ENCODE peak calls at places on chromosomes 13 and 19, in six cellular contexts. R is heart left ventricle; V is GM12865; C is CD8-positive, alpha-beta T cell; G is pancreas; Y is brain microvascular endothelial cell. Q is an unnamed sample.

GRCh38 chr19:5145521-5146511 is 176.9 kb downstream of the KDM4B start:
- DNase-seq in R (no peak), V (no peak), C (no peak), G (no peak), Y (no peak), Q (no peak)

GRCh38 chr13:46995874-46996273 is 99.0 kb upstream of the HTR2A start:
- DNase-seq in R (no peak), V (peak), C (no peak), G (no peak), Y (no peak), Q (no peak)

GRCh38 chr13:23969672-23970071 is 72.4 kb upstream of the C1QTNF9B start:
- DNase-seq in R (no peak), V (no peak), C (no peak), G (no peak), Y (peak), Q (no peak)

GRCh38 chr13:99585609-99586008 is 84.3 kb downstream of the TM9SF2 start:
- DNase-seq in R (no peak), V (no peak), C (no peak), G (no peak), Y (no peak), Q (no peak)

GRCh38 chr19:34179066-34179465 is 6.8 kb downstream of the LSM14A start:
- DNase-seq in R (no peak), V (no peak), C (no peak), G (no peak), Y (no peak), Q (no peak)

GRCh38 chr13:113862766-113863510 is 938 bp downstream of the GAS6 start:
- DNase-seq in R (peak), V (peak), C (no peak), G (peak), Y (no peak), Q (peak)

GRCh38 chr19:57052102-57052501 is 67.7 kb upstream of the USP29 start:
- DNase-seq in R (no peak), V (no peak), C (no peak), G (no peak), Y (no peak), Q (no peak)

GRCh38 chr19:35518313-35518712 is 4.9 kb upstream of the DMKN start:
- DNase-seq in R (no peak), V (no peak), C (no peak), G (no peak), Y (peak), Q (peak)

GRCh38 chr13:45833663-45834062 is 17.9 kb downstream of the SIAH3 start:
- DNase-seq in R (peak), V (no peak), C (no peak), G (no peak), Y (no peak), Q (peak)

GRCh38 chr13:102555914-102556553 is 40.8 kb upstream of the TPP2 start:
- DNase-seq in R (no peak), V (peak), C (no peak), G (no peak), Y (peak), Q (peak)

GRCh38 chr13:23674795-23675640 is 104.8 kb downstream of the TNFRSF19 start:
- DNase-seq in R (no peak), V (no peak), C (no peak), G (no peak), Y (peak), Q (peak)

GRCh38 chr13:77536358-77536757 is 852 bp downstream of the SCEL start:
- DNase-seq in R (no peak), V (no peak), C (no peak), G (no peak), Y (no peak), Q (no peak)

GRCh38 chr13:39417131-39417530 is 185.9 kb downstream of the LHFPL6 start:
- DNase-seq in R (no peak), V (no peak), C (no peak), G (no peak), Y (no peak), Q (peak)

GRCh38 chr13:51923983-51924539 is 62.3 kb downstream of the CCDC70 start:
- DNase-seq in R (no peak), V (no peak), C (no peak), G (no peak), Y (no peak), Q (no peak)

GRCh38 chr19:7914598-7915045 is at the start of gene TGFBR3L:
- DNase-seq in R (no peak), V (no peak), C (no peak), G (peak), Y (no peak), Q (no peak)

GRCh38 chr13:22108283-22108897 is 437.5 kb downstream of the FGF9 start:
- DNase-seq in R (no peak), V (no peak), C (no peak), G (no peak), Y (no peak), Q (no peak)

GRCh38 chr19:4939466-4939865 is 29.4 kb upstream of the KDM4B start:
- DNase-seq in R (no peak), V (no peak), C (no peak), G (no peak), Y (no peak), Q (no peak)

GRCh38 chr19:55076321-55076720 is 652 bp downstream of the EPS8L1 start:
- DNase-seq in R (no peak), V (no peak), C (no peak), G (no peak), Y (no peak), Q (no peak)

GRCh38 chr19:11699931-11700794 is 38.6 kb downstream of the ZNF823 start:
- DNase-seq in R (no peak), V (peak), C (no peak), G (no peak), Y (peak), Q (peak)

GRCh38 chr13:35781044-35781443 is 304.6 kb upstream of the MAB21L1 start:
- DNase-seq in R (no peak), V (no peak), C (no peak), G (no peak), Y (no peak), Q (no peak)

GRCh38 chr13:32001392-32001768 is 30.2 kb upstream of the FRY start:
- DNase-seq in R (peak), V (peak), C (no peak), G (peak), Y (peak), Q (peak)

GRCh38 chr19:32662186-32662585 is 12.8 kb downstream of the ANKRD27 start:
- DNase-seq in R (no peak), V (peak), C (no peak), G (no peak), Y (peak), Q (peak)

GRCh38 chr13:46172531-46172991 is 9.4 kb downstream of the LCP1 start:
- DNase-seq in R (no peak), V (peak), C (peak), G (no peak), Y (no peak), Q (no peak)

GRCh38 chr19:15788594-15789270 is 1.3 kb downstream of the OR10H5 start:
- DNase-seq in R (no peak), V (no peak), C (no peak), G (no peak), Y (no peak), Q (no peak)

GRCh38 chr19:55913643-55914268 is 18.4 kb downstream of the NLRP13 start:
- DNase-seq in R (no peak), V (peak), C (no peak), G (no peak), Y (no peak), Q (no peak)

GRCh38 chr13:50950808-50951207 is 41.2 kb downstream of the RNASEH2B start:
- DNase-seq in R (no peak), V (no peak), C (no peak), G (no peak), Y (no peak), Q (no peak)

GRCh38 chr13:102402292-102402691 is 444 bp upstream of the FGF14 start:
- DNase-seq in R (peak), V (no peak), C (no peak), G (no peak), Y (no peak), Q (peak)

GRCh38 chr13:42119091-42119490 is 70.6 kb downstream of the DGKH start:
- DNase-seq in R (no peak), V (no peak), C (no peak), G (no peak), Y (no peak), Q (no peak)
- H3K4me3 ChIP-seq in R (no peak), V (no peak), C (no peak), G (no peak), Y (no peak), Q (no peak)

GRCh38 chr19:45152504-45153338 is 8.1 kb downstream of the NKPD1 start:
- DNase-seq in R (peak), V (peak), C (peak), G (peak), Y (no peak), Q (peak)
- H3K4me3 ChIP-seq in R (peak), V (no peak), C (peak), G (peak), Y (no peak), Q (no peak)

DNA sequence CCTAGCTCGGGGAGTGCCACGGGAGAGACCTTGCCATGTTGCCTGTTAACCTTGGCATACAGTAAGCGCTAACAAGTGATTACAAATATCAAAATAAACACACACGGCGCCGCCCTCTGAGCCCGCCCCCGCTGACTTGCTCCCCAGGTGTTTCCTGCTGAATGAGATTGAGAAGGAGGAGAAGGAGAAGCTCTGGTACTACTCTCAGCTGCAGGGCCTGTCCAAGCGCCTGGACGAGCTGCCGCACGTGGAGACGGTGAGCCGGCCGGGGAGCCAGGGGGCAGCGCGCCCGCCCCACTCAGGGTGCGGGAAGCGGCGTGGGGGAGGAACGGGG is 5.0 kb downstream of the APC2 start:
- DNase-seq in R (no peak), V (no peak), C (no peak), G (no peak), Y (no peak), Q (no peak)
- H3K4me3 ChIP-seq in R (no peak), V (no peak), C (no peak), G (no peak), Y (no peak), Q (no peak)

DNA sequence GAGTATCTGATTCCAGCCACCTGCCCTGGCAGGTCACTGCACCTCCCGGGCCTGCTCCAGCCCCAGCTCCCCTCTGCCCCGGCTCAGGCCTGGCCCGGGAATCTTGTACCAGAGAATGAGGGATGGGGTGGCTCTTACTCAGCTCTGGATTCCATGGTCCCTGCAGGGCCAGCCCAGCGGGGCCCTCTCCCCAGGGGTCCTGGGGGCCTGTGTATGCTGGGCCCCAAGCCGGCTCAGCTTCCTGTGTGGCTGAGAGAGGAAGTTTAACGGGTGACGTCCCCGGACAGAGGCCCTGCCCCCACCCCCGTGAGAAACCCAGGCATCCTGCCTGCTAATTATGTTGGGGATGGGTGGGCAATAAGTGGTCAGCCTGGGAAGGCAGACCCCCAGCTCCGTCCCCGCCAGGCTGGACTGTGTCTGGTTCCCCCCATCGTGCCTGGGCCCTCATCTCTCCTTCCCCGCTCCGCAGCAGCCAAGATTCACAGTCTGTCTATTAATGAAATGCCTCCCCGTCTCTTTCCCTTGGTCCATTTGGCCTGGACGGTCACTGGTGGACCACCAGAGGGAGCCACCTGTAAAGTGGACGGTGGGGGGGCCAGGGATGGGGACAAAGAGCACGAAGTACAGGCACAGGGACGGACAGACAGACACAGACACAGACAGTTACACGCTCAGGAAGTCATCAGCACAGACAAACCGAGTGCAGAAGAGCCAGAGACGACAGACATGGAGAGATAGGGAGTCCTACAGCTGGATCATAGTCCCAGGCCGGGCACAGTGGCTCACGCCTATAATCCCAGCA is at the start of gene DENND1C:
- DNase-seq in R (peak), V (peak), C (peak), G (no peak), Y (no peak), Q (no peak)
- H3K4me3 ChIP-seq in R (peak), V (peak), C (peak), G (no peak), Y (no peak), Q (no peak)

DNA sequence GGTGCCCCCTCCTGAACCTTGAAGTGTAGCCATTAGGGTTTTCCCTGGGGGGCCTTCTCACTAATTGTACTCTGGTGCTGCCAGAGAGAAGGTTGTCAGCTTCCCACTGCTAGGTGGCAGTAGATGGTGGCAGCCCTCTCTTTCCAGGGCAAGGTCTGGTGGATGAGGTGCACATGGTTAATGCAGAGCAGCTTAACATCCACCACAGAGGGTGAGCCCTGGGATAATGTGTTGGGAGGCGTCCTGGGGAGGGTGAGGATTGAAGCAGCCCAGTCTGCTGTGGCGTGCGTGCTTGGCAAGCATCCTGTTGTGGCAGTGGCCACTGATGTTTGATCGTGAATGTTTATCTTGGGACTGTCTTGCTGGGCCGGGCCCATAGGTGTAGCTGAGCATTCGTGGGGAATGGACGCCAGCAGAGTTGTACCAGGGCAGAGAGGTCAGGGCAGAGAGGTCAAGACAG is 5.8 kb downstream of the EGLN2 start:
- DNase-seq in R (no peak), V (no peak), C (peak), G (no peak), Y (no peak), Q (no peak)
- H3K4me3 ChIP-seq in R (no peak), V (no peak), C (no peak), G (no peak), Y (no peak), Q (no peak)

GRCh38 chr19:45139286-45140143 is 21.3 kb downstream of the NKPD1 start:
- DNase-seq in R (no peak), V (no peak), C (no peak), G (no peak), Y (no peak), Q (no peak)

GRCh38 chr19:45140144-45140503 is 20.7 kb downstream of the NKPD1 start:
- DNase-seq in R (no peak), V (no peak), C (no peak), G (no peak), Y (no peak), Q (no peak)

GRCh38 chr19:45136507-45137178 is 24.1 kb downstream of the NKPD1 start:
- DNase-seq in R (no peak), V (peak), C (no peak), G (no peak), Y (no peak), Q (no peak)

GRCh38 chr19:45137179-45137761 is 23.5 kb downstream of the NKPD1 start:
- DNase-seq in R (peak), V (peak), C (no peak), G (no peak), Y (no peak), Q (peak)

GRCh38 chr19:45138303-45138751 is 22.5 kb downstream of the NKPD1 start:
- DNase-seq in R (no peak), V (no peak), C (no peak), G (no peak), Y (no peak), Q (no peak)
- H3K4me3 ChIP-seq in R (no peak), V (no peak), C (no peak), G (no peak), Y (no peak), Q (no peak)

DNA sequence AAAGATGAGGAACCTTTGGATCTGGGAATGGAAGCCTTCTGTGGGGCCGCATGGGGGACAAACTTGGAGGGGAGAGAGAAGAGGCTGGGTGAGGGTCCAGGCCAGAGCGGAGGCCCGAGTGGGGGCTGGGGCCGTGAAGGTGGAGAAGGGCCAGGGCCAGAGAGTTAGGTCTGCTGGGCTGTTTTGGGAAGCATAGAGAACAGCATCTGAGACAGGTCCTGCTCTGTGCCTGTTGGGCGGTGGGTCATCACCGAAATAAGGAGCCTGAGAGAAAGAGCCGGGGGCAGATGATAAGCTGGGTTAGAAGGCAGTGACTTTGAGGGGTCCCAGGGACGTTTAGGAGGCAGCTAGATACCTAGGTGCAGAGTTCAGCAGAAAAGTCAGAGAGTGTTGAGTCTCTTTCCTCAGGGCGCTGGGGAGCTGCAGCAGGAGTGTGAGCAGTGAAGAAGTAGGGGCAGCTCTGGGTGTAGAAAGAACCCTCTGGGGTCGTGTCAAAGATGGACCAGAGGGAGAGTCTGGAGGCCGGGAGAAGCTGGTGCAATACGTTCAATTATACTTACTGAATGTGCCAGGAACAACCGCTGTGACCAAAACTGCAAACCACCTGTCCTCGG is 2.7 kb downstream of the SPACA6 start:
- DNase-seq in R (no peak), V (no peak), C (no peak), G (no peak), Y (no peak), Q (no peak)
- H3K4me3 ChIP-seq in R (no peak), V (no peak), C (no peak), G (no peak), Y (no peak), Q (no peak)

GRCh38 chr19:40278361-40279045 is 6.6 kb downstream of the AKT2 start:
- DNase-seq in R (no peak), V (no peak), C (no peak), G (no peak), Y (no peak), Q (no peak)

GRCh38 chr19:40281381-40282208 is 3.5 kb downstream of the AKT2 start:
- DNase-seq in R (no peak), V (no peak), C (no peak), G (no peak), Y (no peak), Q (no peak)

GRCh38 chr19:40280608-40281221 is 4.4 kb downstream of the AKT2 start:
- DNase-seq in R (no peak), V (no peak), C (no peak), G (peak), Y (no peak), Q (no peak)

GRCh38 chr19:40279120-40279551 is 6.0 kb downstream of the AKT2 start:
- DNase-seq in R (peak), V (peak), C (no peak), G (no peak), Y (peak), Q (peak)

DNA sequence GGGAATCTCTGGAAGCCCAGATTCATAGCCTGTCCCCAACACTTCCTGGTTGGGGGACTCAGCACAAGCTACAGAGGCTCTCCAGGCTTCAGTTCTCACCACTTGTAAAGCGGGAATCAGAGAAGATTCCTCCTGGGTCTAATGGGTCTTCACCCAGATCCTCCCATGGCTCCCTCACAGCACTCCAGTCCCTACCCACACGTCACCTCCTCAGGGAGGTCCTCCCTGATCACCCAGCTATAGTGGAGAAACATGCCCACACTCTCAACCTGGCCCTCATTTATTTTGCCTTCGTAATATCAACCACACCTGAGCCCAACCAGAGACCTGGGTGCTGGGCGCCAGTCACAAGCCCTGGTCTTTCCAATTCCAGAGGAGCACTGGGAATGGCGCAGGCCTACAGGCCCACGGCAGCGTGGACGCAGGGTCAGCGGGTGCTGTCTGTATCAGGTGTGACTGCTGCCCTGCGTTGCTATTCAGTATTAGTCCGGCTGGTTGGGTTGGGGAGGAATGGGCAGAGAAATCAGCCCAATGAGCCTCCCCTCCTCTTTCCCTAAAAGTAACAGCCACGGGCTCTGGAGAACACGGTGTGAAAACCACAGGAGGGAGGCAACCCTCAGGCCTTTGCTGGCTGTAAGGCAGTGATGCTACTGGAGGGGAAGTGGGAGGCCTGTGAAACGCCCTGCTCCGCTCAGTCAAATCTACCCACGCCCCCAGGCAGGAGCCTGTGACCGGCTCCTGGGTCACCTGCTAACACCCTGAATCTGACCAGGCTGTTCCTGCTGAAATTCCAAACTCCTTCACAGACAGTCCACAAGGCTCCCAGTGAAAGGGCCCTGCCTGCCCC is 5.2 kb downstream of the AKT2 start:
- DNase-seq in R (no peak), V (peak), C (peak), G (no peak), Y (no peak), Q (no peak)
- H3K4me3 ChIP-seq in R (peak), V (peak), C (no peak), G (no peak), Y (no peak), Q (no peak)

DNA sequence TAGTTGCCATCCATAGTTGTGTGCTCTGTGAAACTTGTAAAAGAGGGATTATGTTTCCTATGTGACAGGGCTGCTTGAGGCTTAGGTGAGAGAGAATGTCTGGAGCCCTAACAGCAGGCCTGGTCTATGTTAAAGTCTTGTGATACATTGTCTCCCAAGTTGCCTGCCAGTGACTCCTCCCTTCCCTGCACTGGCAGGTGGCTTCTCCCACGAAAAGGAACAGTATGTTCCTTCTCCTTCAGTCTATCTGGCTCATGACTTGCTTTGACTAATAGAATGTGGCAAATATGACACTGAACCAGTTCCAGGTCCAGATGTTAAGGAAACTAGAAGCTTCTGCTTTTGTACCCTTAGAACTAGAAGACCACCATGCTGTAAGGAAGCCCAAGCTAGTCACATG is 5.9 kb upstream of the KCNN4 start:
- DNase-seq in R (no peak), V (no peak), C (no peak), G (no peak), Y (no peak), Q (no peak)
- H3K4me3 ChIP-seq in R (no peak), V (no peak), C (no peak), G (no peak), Y (no peak), Q (no peak)